ENCODE peak calls at places on chromosomes 3 and 15, in four cellular contexts. One of them, this sample, is unnamed.

GRCh38 chr3:3127432-3128010 is 781 bp downstream of the TRNT1 start:
- DNase-seq in posterior cingulate gyrus: no peak
- DNase-seq in GF-D8: no peak
- DNase-seq in renal cortical epithelial cell: no peak
- DNase-seq in this sample: no peak

GRCh38 chr3:111906667-111907066 is 47.6 kb downstream of the PHLDB2 start:
- DNase-seq in posterior cingulate gyrus: no peak
- DNase-seq in GF-D8: no peak
- DNase-seq in renal cortical epithelial cell: peak
- DNase-seq in this sample: no peak

GRCh38 chr3:141368062-141368924 is at the start of gene ZBTB38:
- DNase-seq in posterior cingulate gyrus: peak
- DNase-seq in GF-D8: no peak
- DNase-seq in renal cortical epithelial cell: peak
- DNase-seq in this sample: peak

GRCh38 chr3:56962922-56963321 is 97.5 kb upstream of the SPATA12 start:
- DNase-seq in posterior cingulate gyrus: no peak
- DNase-seq in GF-D8: no peak
- DNase-seq in renal cortical epithelial cell: no peak
- DNase-seq in this sample: no peak

GRCh38 chr3:186124618-186125017 is 15.7 kb upstream of the ETV5 start:
- DNase-seq in posterior cingulate gyrus: no peak
- DNase-seq in GF-D8: no peak
- DNase-seq in renal cortical epithelial cell: peak
- DNase-seq in this sample: peak

GRCh38 chr15:68730491-68731317 is 90.0 kb downstream of the ANP32A start:
- DNase-seq in posterior cingulate gyrus: no peak
- DNase-seq in GF-D8: no peak
- DNase-seq in renal cortical epithelial cell: peak
- DNase-seq in this sample: peak

GRCh38 chr3:126480864-126481263 is 5.2 kb upstream of the ZXDC start:
- DNase-seq in posterior cingulate gyrus: no peak
- DNase-seq in GF-D8: no peak
- DNase-seq in renal cortical epithelial cell: no peak
- DNase-seq in this sample: no peak

GRCh38 chr3:110932515-110933095 is 139.0 kb upstream of the NECTIN3 start:
- DNase-seq in posterior cingulate gyrus: no peak
- DNase-seq in GF-D8: no peak
- DNase-seq in renal cortical epithelial cell: peak
- DNase-seq in this sample: no peak